ENCODE peak calls at places on chromosomes 13 and 19, in five cellular contexts. One of them, this sample, is unnamed.
A peak's percentile ranks its signal among the peaks of the same experiment; 100 is the strongest.

GRCh38 chr13:51800456-51800855 is 3.5 kb downstream of the DHRS12 start:
- DNase-seq in tibial artery: peak; percentile 81
- DNase-seq in thyroid gland: no peak
- DNase-seq in activated T-cell treated with anti-CD3 and anti-CD28 coated beads, Interleukin-2, amount 50 U/mL, for 72 hours: no peak
- DNase-seq in dorsolateral prefrontal cortex: no peak
- DNase-seq in this sample: no peak

GRCh38 chr13:24130134-24130792 is 30.3 kb upstream of the SPATA13 start:
- DNase-seq in thyroid gland: no peak
- DNase-seq in activated T-cell treated with anti-CD3 and anti-CD28 coated beads, Interleukin-2, amount 50 U/mL, for 72 hours: no peak
- DNase-seq in dorsolateral prefrontal cortex: no peak
- DNase-seq in tibial artery: no peak
- DNase-seq in this sample: no peak

GRCh38 chr13:88726075-88726474 is 1054.9 kb downstream of the SLITRK5 start:
- DNase-seq in tibial artery: no peak
- DNase-seq in thyroid gland: no peak
- DNase-seq in activated T-cell treated with anti-CD3 and anti-CD28 coated beads, Interleukin-2, amount 50 U/mL, for 72 hours: no peak
- DNase-seq in dorsolateral prefrontal cortex: no peak
- DNase-seq in this sample: no peak

GRCh38 chr13:110506859-110507566 is 54.5 kb downstream of the RAB20 start:
- DNase-seq in activated T-cell treated with anti-CD3 and anti-CD28 coated beads, Interleukin-2, amount 50 U/mL, for 72 hours: no peak
- DNase-seq in dorsolateral prefrontal cortex: no peak
- DNase-seq in tibial artery: peak; percentile 60
- DNase-seq in thyroid gland: peak; percentile 97
- DNase-seq in this sample: no peak

GRCh38 chr13:41694902-41695301 is 237.6 kb downstream of the RGCC start:
- DNase-seq in thyroid gland: peak; percentile 73
- DNase-seq in activated T-cell treated with anti-CD3 and anti-CD28 coated beads, Interleukin-2, amount 50 U/mL, for 72 hours: no peak
- DNase-seq in tibial artery: peak; percentile 81
- DNase-seq in dorsolateral prefrontal cortex: no peak
- DNase-seq in this sample: no peak

GRCh38 chr13:99297330-99297729 is 9.9 kb downstream of the GPR183 start:
- DNase-seq in thyroid gland: no peak
- DNase-seq in dorsolateral prefrontal cortex: no peak
- DNase-seq in tibial artery: no peak
- DNase-seq in activated T-cell treated with anti-CD3 and anti-CD28 coated beads, Interleukin-2, amount 50 U/mL, for 72 hours: no peak
- DNase-seq in this sample: no peak

GRCh38 chr13:22175815-22176214 is 504.9 kb downstream of the FGF9 start:
- DNase-seq in tibial artery: no peak
- DNase-seq in dorsolateral prefrontal cortex: no peak
- DNase-seq in thyroid gland: no peak
- DNase-seq in activated T-cell treated with anti-CD3 and anti-CD28 coated beads, Interleukin-2, amount 50 U/mL, for 72 hours: no peak
- DNase-seq in this sample: no peak

GRCh38 chr19:43575955-43576451 is 402 bp downstream of the PINLYP start:
- DNase-seq in thyroid gland: no peak
- DNase-seq in activated T-cell treated with anti-CD3 and anti-CD28 coated beads, Interleukin-2, amount 50 U/mL, for 72 hours: no peak
- DNase-seq in dorsolateral prefrontal cortex: no peak
- DNase-seq in tibial artery: no peak
- DNase-seq in this sample: no peak

GRCh38 chr13:105116966-105117365 is 1418.5 kb downstream of the EFNB2 start:
- DNase-seq in thyroid gland: no peak
- DNase-seq in activated T-cell treated with anti-CD3 and anti-CD28 coated beads, Interleukin-2, amount 50 U/mL, for 72 hours: no peak
- DNase-seq in dorsolateral prefrontal cortex: no peak
- DNase-seq in tibial artery: no peak
- DNase-seq in this sample: no peak

GRCh38 chr19:46721269-46722003 is 4.5 kb upstream of the PRKD2 start:
- DNase-seq in dorsolateral prefrontal cortex: no peak
- DNase-seq in tibial artery: no peak
- DNase-seq in activated T-cell treated with anti-CD3 and anti-CD28 coated beads, Interleukin-2, amount 50 U/mL, for 72 hours: no peak
- DNase-seq in thyroid gland: no peak
- DNase-seq in this sample: no peak

GRCh38 chr19:55078996-55079395 is 3.3 kb downstream of the EPS8L1 start:
- DNase-seq in tibial artery: no peak
- DNase-seq in dorsolateral prefrontal cortex: no peak
- DNase-seq in thyroid gland: no peak
- DNase-seq in activated T-cell treated with anti-CD3 and anti-CD28 coated beads, Interleukin-2, amount 50 U/mL, for 72 hours: no peak
- DNase-seq in this sample: no peak

GRCh38 chr13:67229438-67230242 is 496 bp downstream of the PCDH9 start:
- DNase-seq in activated T-cell treated with anti-CD3 and anti-CD28 coated beads, Interleukin-2, amount 50 U/mL, for 72 hours: no peak
- DNase-seq in thyroid gland: peak; percentile 17
- DNase-seq in dorsolateral prefrontal cortex: peak; percentile 31
- DNase-seq in tibial artery: no peak
- DNase-seq in this sample: no peak

GRCh38 chr13:105047676-105048295 is 1487.7 kb downstream of the EFNB2 start:
- DNase-seq in activated T-cell treated with anti-CD3 and anti-CD28 coated beads, Interleukin-2, amount 50 U/mL, for 72 hours: no peak
- DNase-seq in tibial artery: no peak
- DNase-seq in dorsolateral prefrontal cortex: no peak
- DNase-seq in thyroid gland: peak; percentile 27
- DNase-seq in this sample: no peak

GRCh38 chr19:648904-649733 is 9.4 kb downstream of the FGF22 start:
- DNase-seq in dorsolateral prefrontal cortex: no peak
- DNase-seq in thyroid gland: no peak
- DNase-seq in activated T-cell treated with anti-CD3 and anti-CD28 coated beads, Interleukin-2, amount 50 U/mL, for 72 hours: no peak
- DNase-seq in tibial artery: no peak
- DNase-seq in this sample: no peak

GRCh38 chr13:113203507-113204377 is 4.7 kb downstream of the PCID2 start:
- DNase-seq in activated T-cell treated with anti-CD3 and anti-CD28 coated beads, Interleukin-2, amount 50 U/mL, for 72 hours: no peak
- DNase-seq in thyroid gland: no peak
- DNase-seq in tibial artery: no peak
- DNase-seq in dorsolateral prefrontal cortex: no peak
- DNase-seq in this sample: no peak

GRCh38 chr13:98202026-98202425 is 25.0 kb upstream of the RNF113B start:
- DNase-seq in thyroid gland: peak; percentile 33
- DNase-seq in tibial artery: no peak
- DNase-seq in dorsolateral prefrontal cortex: no peak
- DNase-seq in activated T-cell treated with anti-CD3 and anti-CD28 coated beads, Interleukin-2, amount 50 U/mL, for 72 hours: no peak
- DNase-seq in this sample: no peak

GRCh38 chr19:14405758-14406644 is 13.1 kb downstream of the DDX39A start:
- DNase-seq in thyroid gland: peak; percentile 83
- DNase-seq in activated T-cell treated with anti-CD3 and anti-CD28 coated beads, Interleukin-2, amount 50 U/mL, for 72 hours: peak; percentile 97
- DNase-seq in tibial artery: peak; percentile 73
- DNase-seq in dorsolateral prefrontal cortex: peak; percentile 89
- DNase-seq in this sample: peak; percentile 91

GRCh38 chr13:109330941-109331340 is 455.4 kb downstream of the IRS2 start:
- DNase-seq in tibial artery: no peak
- DNase-seq in thyroid gland: no peak
- DNase-seq in activated T-cell treated with anti-CD3 and anti-CD28 coated beads, Interleukin-2, amount 50 U/mL, for 72 hours: no peak
- DNase-seq in dorsolateral prefrontal cortex: no peak
- DNase-seq in this sample: no peak

GRCh38 chr19:16874250-16874977 is 14.4 kb upstream of the F2RL3 start:
- DNase-seq in thyroid gland: no peak
- DNase-seq in dorsolateral prefrontal cortex: no peak
- DNase-seq in activated T-cell treated with anti-CD3 and anti-CD28 coated beads, Interleukin-2, amount 50 U/mL, for 72 hours: no peak
- DNase-seq in tibial artery: no peak
- DNase-seq in this sample: no peak

This sample was measured in caudate nucleus.